ENCODE peak calls at places on chromosomes 6 and 20, in four cellular contexts. U, L, V and N are unnamed samples.

GRCh38 chr6:163180874-163181541 is 233.5 kb upstream of the QKI start:
- DNase-seq in U (peak), L (peak), V (peak), N (no peak)

GRCh38 chr6:126767741-126768140 is 350.7 kb upstream of the RSPO3 start:
- DNase-seq in U (no peak), L (no peak), V (no peak), N (no peak)

GRCh38 chr20:1107176-1107575 is 11.2 kb upstream of the PSMF1 start:
- DNase-seq in U (no peak), L (no peak), V (no peak), N (no peak)

GRCh38 chr20:4555188-4555893 is 166.4 kb upstream of the PRND start:
- DNase-seq in U (no peak), L (peak), V (no peak), N (peak)

GRCh38 chr20:10125757-10126156 is 91.0 kb downstream of the ANKEF1 start:
- DNase-seq in U (no peak), L (no peak), V (no peak), N (peak)

GRCh38 chr6:143680157-143680556 is 2.4 kb downstream of the PHACTR2 start:
- DNase-seq in U (no peak), L (no peak), V (no peak), N (no peak)

GRCh38 chr6:21331221-21331620 is 262.3 kb upstream of the SOX4 start:
- DNase-seq in U (no peak), L (no peak), V (no peak), N (no peak)

GRCh38 chr6:54899986-54900385 is 53.4 kb downstream of the FAM83B start:
- DNase-seq in U (no peak), L (no peak), V (no peak), N (no peak)

GRCh38 chr6:23983691-23984090 is 142.3 kb upstream of the NRSN1 start:
- DNase-seq in U (no peak), L (no peak), V (no peak), N (no peak)

GRCh38 chr20:58622671-58623578 is 28.2 kb upstream of the STX16 start:
- DNase-seq in U (no peak), L (no peak), V (no peak), N (peak)

GRCh38 chr6:90121982-90122381 is 174.7 kb downstream of the BACH2 start:
- DNase-seq in U (no peak), L (no peak), V (no peak), N (peak)

GRCh38 chr20:49400904-49401303 is 81.6 kb downstream of the KCNB1 start:
- DNase-seq in U (no peak), L (no peak), V (no peak), N (peak)

GRCh38 chr20:63978319-63979220 is 872 bp downstream of the SAMD10 start:
- DNase-seq in U (peak), L (no peak), V (peak), N (peak)

GRCh38 chr6:90938116-90938515 is 351.2 kb upstream of the MAP3K7 start:
- DNase-seq in U (no peak), L (no peak), V (no peak), N (no peak)

GRCh38 chr6:18302561-18303439 is 38.5 kb upstream of the DEK start:
- DNase-seq in U (peak), L (peak), V (peak), N (peak)

GRCh38 chr6:37033255-37033654 is 27.8 kb downstream of the FGD2 start:
- DNase-seq in U (no peak), L (no peak), V (peak), N (peak)

GRCh38 chr6:115487331-115487730 is 573.4 kb downstream of the FRK start:
- DNase-seq in U (no peak), L (no peak), V (no peak), N (no peak)

GRCh38 chr6:23414204-23414501 is 711.9 kb upstream of the NRSN1 start:
- DNase-seq in U (no peak), L (no peak), V (no peak), N (peak)

GRCh38 chr20:20214757-20215275 is 153.1 kb upstream of the INSM1 start:
- DNase-seq in U (no peak), L (no peak), V (no peak), N (no peak)

GRCh38 chr20:11193241-11193640 is 519.4 kb upstream of the JAG1 start:
- DNase-seq in U (no peak), L (no peak), V (no peak), N (peak)

GRCh38 chr6:67640462-67640861 is 994.6 kb upstream of the ADGRB3 start:
- DNase-seq in U (no peak), L (no peak), V (no peak), N (peak)

GRCh38 chr6:45539124-45539523 is 161.4 kb upstream of the SUPT3H start:
- DNase-seq in U (no peak), L (no peak), V (no peak), N (no peak)

GRCh38 chr20:5627463-5628050 is 122.6 kb upstream of the SHLD1 start:
- DNase-seq in U (no peak), L (no peak), V (no peak), N (no peak)

GRCh38 chr6:52759085-52759484 is 4.2 kb downstream of the GSTA2 start:
- DNase-seq in U (peak), L (no peak), V (no peak), N (no peak)

GRCh38 chr6:89368107-89368506 is 15.6 kb upstream of the UBE2J1 start:
- DNase-seq in U (peak), L (peak), V (peak), N (peak)

GRCh38 chr6:150777731-150778130 is 87.8 kb upstream of the MTHFD1L start:
- DNase-seq in U (no peak), L (no peak), V (no peak), N (no peak)

GRCh38 chr6:389622-390021 is 1.9 kb upstream of the IRF4 start:
- DNase-seq in U (no peak), L (no peak), V (no peak), N (no peak)

GRCh38 chr20:60630609-60631008 is 621.5 kb upstream of the CDH4 start:
- DNase-seq in U (no peak), L (no peak), V (no peak), N (no peak)

GRCh38 chr6:145151624-145152023 is 583.7 kb downstream of the EPM2A start:
- DNase-seq in U (no peak), L (no peak), V (no peak), N (peak)

DNA sequence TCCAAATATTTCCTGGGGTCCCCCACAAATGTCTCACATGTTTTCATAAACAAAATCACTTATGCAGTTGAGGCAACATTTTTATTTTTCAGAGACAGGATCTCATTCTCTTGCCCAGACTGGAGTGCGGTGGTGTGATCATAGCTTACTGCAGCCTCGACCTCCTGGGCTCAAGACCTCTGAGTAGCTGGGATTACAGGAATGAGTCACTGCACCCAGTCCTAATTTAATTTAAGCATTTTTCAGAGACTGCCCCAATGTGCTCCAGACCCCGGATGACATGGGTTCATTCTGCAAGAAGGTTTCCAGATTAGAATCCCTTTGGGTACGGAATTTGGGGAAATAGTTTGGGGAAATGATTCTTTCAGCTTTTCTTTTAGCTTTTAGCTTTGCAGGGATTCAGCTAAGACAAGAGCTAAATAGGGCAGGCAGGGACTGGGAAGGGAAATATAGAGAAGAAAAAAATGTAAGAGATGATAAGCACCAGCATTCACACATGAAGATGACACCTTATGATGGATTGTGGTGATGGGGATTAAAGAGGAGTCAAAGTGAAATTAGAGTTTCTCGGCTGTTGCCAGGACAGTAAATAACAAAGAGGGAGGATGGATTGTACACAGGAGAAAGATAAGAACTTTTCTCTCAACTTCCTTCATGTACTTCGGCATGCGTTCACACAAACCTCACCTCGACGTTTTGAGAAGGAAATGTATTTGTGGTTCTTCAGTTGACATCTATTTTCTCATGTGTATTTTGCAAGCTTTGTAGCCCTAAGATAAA is 169.4 kb upstream of the TAB2 start:
- DNase-seq in U (no peak), L (no peak), V (no peak), N (no peak)
- TF ChIP-seq MAZ in U (no peak), L (no peak), V (no peak), N (no peak)

DNA sequence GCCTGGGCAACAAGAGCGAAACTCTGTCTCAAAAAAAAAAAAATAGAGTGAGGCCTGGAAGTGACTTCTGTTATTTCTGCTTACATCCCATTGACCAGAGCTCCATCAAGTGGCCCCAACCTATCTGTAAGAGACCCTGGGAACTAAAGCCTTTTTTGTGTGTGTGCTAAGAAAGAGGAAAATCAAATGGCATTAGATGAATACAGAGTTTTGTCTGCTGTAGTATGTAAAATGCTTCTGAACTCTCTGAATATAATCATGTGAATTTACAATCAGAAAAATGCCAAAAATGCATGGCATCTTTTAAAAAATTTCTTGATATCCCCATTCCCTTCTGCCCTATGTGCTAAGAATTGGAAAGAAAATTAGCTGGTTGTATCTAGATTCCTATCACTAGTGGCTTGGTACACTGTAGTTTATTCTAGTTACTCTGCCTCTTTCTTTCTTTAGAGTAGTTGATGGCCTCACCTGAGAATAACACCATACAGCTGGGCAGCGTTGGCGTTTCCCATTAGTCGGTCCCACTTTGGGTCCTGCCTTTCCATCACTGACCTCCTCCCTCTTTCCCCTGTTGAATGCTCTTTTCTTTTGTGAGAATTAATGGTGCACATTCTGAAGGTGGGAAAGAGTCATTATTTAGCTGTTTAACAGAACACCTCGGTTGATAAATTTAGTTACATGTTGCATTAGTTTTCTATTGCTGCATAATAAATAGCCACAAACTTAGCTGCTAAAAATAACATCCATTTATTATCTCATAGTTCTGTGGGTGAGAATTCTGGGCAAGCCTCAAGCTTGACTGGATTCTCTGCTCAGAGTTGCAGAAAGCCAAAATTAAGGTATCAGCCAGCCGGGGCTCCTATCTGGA is 38.2 kb downstream of the SAMD5 start:
- DNase-seq in U (no peak), L (no peak), V (no peak), N (no peak)
- TF ChIP-seq MAZ in U (no peak), L (no peak), V (no peak), N (no peak)

GRCh38 chr20:18431206-18431605 is 35.6 kb downstream of the DZANK1 start:
- DNase-seq in U (no peak), L (no peak), V (no peak), N (no peak)

GRCh38 chr20:18427214-18427613 is 39.6 kb downstream of the DZANK1 start:
- DNase-seq in U (no peak), L (no peak), V (no peak), N (no peak)

GRCh38 chr20:18430172-18430826 is 36.5 kb downstream of the DZANK1 start:
- DNase-seq in U (no peak), L (no peak), V (no peak), N (no peak)

GRCh38 chr20:18428490-18429173 is 38.2 kb downstream of the DZANK1 start:
- DNase-seq in U (peak), L (peak), V (no peak), N (peak)
- TF ChIP-seq MAZ in U (no peak), L (no peak), V (no peak), N (no peak)

GRCh38 chr20:50628326-50628725 is 63.0 kb downstream of the RIPOR3 start:
- DNase-seq in U (peak), L (no peak), V (no peak), N (no peak)
- TF ChIP-seq MAZ in U (no peak), L (no peak), V (no peak), N (no peak)

DNA sequence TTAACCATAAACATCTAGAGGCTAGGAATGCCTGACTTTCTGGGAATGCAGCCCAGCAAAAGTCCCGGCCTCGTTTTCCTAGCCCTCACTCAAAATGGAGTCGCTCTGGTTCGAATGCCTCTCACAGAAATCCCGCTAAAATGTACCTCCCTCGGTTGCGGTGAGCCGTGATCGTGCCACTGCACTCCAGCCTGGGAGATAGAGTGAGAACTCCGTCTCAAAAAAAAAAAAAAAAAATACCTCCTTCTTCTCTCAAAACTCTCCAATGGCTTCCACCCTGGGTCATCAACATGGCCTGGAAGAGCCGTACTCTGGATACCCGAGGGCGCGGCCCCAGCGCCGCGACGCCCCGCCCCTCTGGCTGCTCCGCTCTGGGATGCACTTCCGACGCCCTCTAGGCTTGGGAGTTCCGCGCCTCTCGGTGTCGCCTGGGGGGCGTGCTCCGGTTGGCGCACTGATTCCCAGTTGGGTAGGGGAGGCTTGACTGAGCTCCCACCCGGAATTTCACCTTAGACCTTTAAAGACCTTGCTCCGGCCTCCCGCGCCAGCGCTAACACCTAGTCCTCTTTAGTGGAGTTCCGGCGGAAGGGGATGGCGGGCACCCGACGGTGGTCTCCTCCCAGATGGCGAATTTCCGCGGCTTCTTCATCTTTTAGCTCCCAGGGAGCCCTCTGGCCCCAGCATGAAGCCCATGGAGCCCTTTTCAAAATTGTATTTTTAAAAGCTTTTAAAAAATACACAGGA is 12.3 kb downstream of the HMGN4 start:
- DNase-seq in U (peak), L (peak), V (peak), N (peak)
- TF ChIP-seq MAZ in U (peak), L (no peak), V (no peak), N (no peak)

GRCh38 chr6:49764571-49765236 is 20.5 kb upstream of the CRISP3 start:
- DNase-seq in U (peak), L (no peak), V (no peak), N (no peak)
- TF ChIP-seq MAZ in U (no peak), L (no peak), V (no peak), N (no peak)

DNA sequence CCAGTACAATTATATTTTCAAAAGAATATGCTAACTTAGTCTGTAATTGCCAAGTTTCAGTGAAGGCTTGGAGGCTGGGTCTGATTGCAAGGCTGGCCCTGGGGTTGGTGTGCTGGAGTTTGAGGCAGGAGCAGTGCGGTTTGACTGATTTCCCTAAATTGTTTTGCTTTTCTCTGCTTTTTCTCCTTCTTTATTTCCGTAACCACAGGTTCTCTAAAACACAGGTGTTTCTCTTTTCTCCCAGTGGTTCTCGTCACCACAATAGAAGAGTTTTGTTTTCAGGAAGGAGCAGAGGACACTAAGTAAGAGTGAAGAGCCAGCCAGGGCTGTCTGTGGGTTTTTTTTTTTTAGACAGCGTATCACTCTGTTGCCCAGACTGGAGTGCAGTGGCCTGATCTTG is 8.2 kb upstream of the SNX9 start:
- DNase-seq in U (no peak), L (no peak), V (no peak), N (no peak)
- TF ChIP-seq MAZ in U (no peak), L (no peak), V (no peak), N (no peak)

DNA sequence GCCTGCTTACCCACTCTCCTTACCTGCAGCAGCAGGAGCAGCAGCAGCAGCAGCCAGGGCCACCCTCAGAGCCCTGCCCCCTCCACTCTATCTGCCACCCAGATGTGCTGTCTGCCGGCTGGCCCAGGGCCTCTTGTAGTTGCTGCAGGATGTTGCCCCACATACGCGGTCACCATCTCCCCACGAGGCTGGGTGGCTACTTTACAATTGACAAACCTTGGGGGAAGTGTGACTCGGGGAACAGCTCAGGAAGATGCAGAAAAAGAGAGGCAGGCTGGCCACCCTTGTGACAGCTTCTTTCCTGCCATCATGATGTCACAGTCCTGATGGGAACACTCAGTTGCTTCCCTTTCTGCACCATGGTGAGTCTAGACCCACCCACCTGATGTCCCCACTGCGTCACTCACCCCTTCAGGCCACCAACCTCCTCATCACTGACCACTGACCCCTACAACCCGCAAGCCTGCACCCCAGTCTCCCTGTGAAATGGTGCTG is 14.5 kb downstream of the TREM1 start:
- DNase-seq in U (no peak), L (no peak), V (no peak), N (no peak)
- TF ChIP-seq MAZ in U (no peak), L (no peak), V (no peak), N (no peak)

GRCh38 chr6:87653074-87653962 is 48.7 kb downstream of the AKIRIN2 start:
- DNase-seq in U (no peak), L (no peak), V (no peak), N (no peak)
- TF ChIP-seq MAZ in U (no peak), L (no peak), V (no peak), N (no peak)

DNA sequence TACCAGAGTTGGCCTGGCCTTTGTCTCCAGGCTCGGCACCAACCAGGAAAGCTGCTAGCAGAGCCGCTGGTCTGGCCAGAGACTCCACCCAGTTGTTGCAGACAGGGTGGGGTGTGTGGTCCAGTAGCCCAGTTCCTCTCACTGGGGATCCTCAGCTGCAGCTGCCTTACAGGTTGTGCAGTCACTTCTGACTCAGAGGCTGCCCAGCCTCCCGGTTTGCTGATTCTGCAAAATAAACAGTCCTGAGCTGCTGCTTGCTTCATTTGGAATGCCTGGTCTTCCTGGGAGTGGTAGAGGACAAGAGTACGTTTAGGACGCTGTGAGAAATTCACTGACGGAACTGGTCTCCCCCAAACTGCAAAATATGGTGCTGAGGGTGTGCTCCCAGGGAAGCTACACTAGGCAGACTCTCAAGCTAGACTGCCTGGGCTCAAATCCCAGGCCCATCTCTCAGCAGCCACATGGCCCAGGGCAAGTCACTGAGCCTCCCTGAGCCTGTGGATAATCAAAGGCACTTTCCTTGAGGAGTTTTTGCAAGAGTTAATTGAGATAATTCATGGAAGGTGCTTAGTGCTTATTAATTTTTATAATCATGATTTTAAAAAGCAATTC is 246.1 kb downstream of the TFAP2C start:
- DNase-seq in U (no peak), L (peak), V (no peak), N (peak)
- TF ChIP-seq MAZ in U (no peak), L (no peak), V (no peak), N (no peak)